ENCODE peak calls at places on chromosomes 12 and 14, in four cellular contexts. K is CD8-positive, alpha-beta memory T cell; Z is transverse colon; V is tibial nerve. S is an unnamed sample. For H3K4me1, the result is how much of the 10 kb centered on the place peaks cover.

GRCh38 chr12:20624718-20625117 is 70.4 kb upstream of the SLCO1C1 start:
- DNase-seq in Z (no peak), K (no peak), V (no peak), S (no peak)

GRCh38 chr14:74089251-74090020 is 4.7 kb downstream of the LIN52 start:
- DNase-seq in V (no peak), Z (no peak), K (no peak), S (no peak)

GRCh38 chr12:28331130-28331529 is 140.9 kb downstream of the CCDC91 start:
- DNase-seq in K (no peak), V (no peak), Z (no peak), S (no peak)

GRCh38 chr12:85835810-85836715 is at the start of gene RASSF9:
- DNase-seq in Z (peak), K (no peak), V (peak), S (peak)

GRCh38 chr12:11902525-11902875 is 168.2 kb upstream of the BCL2L14 start:
- DNase-seq in K (no peak), V (no peak), Z (no peak), S (no peak)

GRCh38 chr12:51954465-51955361 is 3.2 kb downstream of the ACVR1B start:
- DNase-seq in Z (peak), V (no peak), K (no peak), S (peak)

GRCh38 chr12:20528208-20528607 is 159.9 kb downstream of the PDE3A start:
- DNase-seq in K (no peak), Z (no peak), V (no peak), S (no peak)

GRCh38 chr14:30874120-30874998 is at the start of gene COCH:
- DNase-seq in K (peak), V (no peak), Z (peak), S (peak)

GRCh38 chr14:55556929-55557623 is 22.9 kb upstream of the KTN1 start:
- DNase-seq in V (no peak), Z (peak), K (no peak), S (peak)

GRCh38 chr12:132214906-132215643 is 70.8 kb downstream of the NOC4L start:
- DNase-seq in K (no peak), V (no peak), Z (no peak), S (no peak)

GRCh38 chr14:99574099-99574880 is 29.7 kb downstream of the CCDC85C start:
- DNase-seq in Z (peak), K (no peak), V (peak), S (peak)

GRCh38 chr12:52865090-52865944 is 16.5 kb upstream of the KRT78 start:
- DNase-seq in V (no peak), K (no peak), Z (peak), S (peak)

GRCh38 chr12:7061138-7061537 is 620 bp downstream of the C1S start:
- DNase-seq in V (no peak), K (no peak), Z (no peak), S (no peak)

GRCh38 chr12:8078400-8078799 is 3.7 kb upstream of the NECAP1 start:
- DNase-seq in V (no peak), Z (peak), K (peak), S (peak)

GRCh38 chr14:73943083-73943482 is 6.8 kb downstream of the FAM161B start:
- DNase-seq in K (no peak), V (no peak), Z (no peak), S (peak)

DNA sequence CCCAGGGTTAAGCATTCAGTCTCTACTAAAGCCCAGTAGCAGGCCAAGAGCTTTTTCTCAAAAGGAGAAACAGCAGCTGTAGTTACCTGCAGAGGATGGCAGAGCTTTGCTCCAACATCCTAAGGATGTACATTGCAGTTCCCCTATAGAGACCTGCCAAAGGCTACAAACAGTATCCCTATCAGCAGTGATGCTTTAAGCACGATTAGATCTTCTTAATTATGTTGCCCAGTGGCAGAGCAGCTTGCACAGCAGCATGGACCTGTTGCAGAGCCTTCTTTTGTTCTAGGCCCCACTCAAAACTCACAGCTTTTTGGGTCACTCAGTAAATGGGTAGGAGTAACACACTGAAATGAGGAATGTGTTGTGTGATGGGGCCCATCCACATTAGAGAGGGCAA is 46.4 kb upstream of the CRY1 start:
- DNase-seq in Z (no peak), K (no peak), V (no peak), S (no peak)
- H3K4me1 ChIP-seq in Z (under half), K (under half), V (under half), S (under half)

DNA sequence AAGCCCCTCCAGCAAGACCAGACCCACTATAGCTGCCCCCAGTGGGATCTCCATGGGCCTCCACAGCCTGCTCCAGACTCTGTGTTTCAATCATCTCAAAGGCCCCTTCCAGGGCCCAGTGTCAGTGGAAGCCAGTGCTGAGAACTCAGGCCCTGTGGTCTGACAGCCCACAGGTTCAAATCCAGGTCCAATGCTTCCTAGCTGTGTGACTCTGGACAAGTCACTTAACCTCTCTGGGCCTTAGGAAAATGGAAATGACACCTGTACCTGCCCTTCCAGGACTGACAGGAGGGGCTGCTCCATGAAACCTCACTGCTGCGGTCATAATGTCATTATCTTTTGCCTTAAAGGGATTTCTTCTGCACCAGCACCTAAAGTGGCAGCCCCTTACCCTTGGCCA is 101.9 kb downstream of the NCOR2 start:
- DNase-seq in Z (no peak), V (no peak), K (no peak), S (no peak)
- H3K4me3 ChIP-seq in Z (no peak), V (no peak), K (peak), S (no peak)

GRCh38 chr14:103696466-103697071 is 18.7 kb downstream of the XRCC3 start:
- DNase-seq in K (no peak), V (no peak), Z (peak), S (no peak)
- H3K4me1 ChIP-seq in K (under half), V (under half), Z (under half), S (under half)

DNA sequence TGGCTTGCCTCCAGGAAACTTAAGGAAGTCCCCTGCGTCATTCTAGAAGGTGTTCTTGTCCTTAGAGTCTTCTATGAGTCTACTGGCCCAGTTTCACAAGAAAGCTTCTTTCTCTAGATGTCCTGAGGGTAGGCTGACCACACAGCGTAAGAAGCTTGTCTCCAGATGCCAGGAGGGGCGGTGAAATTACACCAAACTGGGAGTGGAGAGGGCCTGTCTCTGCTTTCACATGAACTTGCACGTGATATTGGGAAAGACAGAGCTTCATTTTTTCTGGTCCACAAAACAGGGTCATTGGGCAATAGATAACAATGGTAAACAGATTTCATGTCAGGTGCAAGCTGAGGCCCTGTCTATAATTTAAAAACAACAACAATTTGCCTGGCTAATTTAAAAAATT is 85.7 kb upstream of the TBX3 start:
- DNase-seq in Z (no peak), K (no peak), V (no peak), S (no peak)
- H3K4me3 ChIP-seq in Z (no peak), K (no peak), V (no peak), S (no peak)

GRCh38 chr12:123106640-123107359 is 44.1 kb downstream of the PITPNM2 start:
- DNase-seq in K (peak), V (no peak), Z (peak), S (peak)

GRCh38 chr12:123108682-123109066 is 42.2 kb downstream of the PITPNM2 start:
- DNase-seq in Z (no peak), K (no peak), V (no peak), S (no peak)

GRCh38 chr12:123107926-123108681 is 42.8 kb downstream of the PITPNM2 start:
- DNase-seq in K (no peak), V (no peak), Z (no peak), S (no peak)

GRCh38 chr12:123111498-123112165 is 39.3 kb downstream of the PITPNM2 start:
- DNase-seq in Z (no peak), K (no peak), V (no peak), S (no peak)

GRCh38 chr12:123109319-123109772 is 41.5 kb downstream of the PITPNM2 start:
- DNase-seq in K (no peak), V (no peak), Z (no peak), S (no peak)
- H3K4me1 ChIP-seq in K (under half), V (under half), Z (under half), S (under half)

GRCh38 chr12:118374126-118374725 is 1.5 kb upstream of the TAOK3 start:
- DNase-seq in Z (no peak), K (no peak), V (no peak), S (no peak)
- H3K4me3 ChIP-seq in Z (no peak), K (no peak), V (no peak), S (no peak)

GRCh38 chr14:91377700-91378652 is 39.6 kb downstream of the CCDC88C start:
- DNase-seq in V (no peak), K (no peak), Z (peak), S (peak)

GRCh38 chr14:91375748-91376452 is 41.7 kb downstream of the CCDC88C start:
- DNase-seq in Z (no peak), K (no peak), V (no peak), S (no peak)

GRCh38 chr14:91374897-91375747 is 42.5 kb downstream of the CCDC88C start:
- DNase-seq in K (peak), V (no peak), Z (no peak), S (no peak)

GRCh38 chr14:91378945-91379932 is 38.4 kb downstream of the CCDC88C start:
- DNase-seq in K (no peak), Z (peak), V (no peak), S (no peak)

DNA sequence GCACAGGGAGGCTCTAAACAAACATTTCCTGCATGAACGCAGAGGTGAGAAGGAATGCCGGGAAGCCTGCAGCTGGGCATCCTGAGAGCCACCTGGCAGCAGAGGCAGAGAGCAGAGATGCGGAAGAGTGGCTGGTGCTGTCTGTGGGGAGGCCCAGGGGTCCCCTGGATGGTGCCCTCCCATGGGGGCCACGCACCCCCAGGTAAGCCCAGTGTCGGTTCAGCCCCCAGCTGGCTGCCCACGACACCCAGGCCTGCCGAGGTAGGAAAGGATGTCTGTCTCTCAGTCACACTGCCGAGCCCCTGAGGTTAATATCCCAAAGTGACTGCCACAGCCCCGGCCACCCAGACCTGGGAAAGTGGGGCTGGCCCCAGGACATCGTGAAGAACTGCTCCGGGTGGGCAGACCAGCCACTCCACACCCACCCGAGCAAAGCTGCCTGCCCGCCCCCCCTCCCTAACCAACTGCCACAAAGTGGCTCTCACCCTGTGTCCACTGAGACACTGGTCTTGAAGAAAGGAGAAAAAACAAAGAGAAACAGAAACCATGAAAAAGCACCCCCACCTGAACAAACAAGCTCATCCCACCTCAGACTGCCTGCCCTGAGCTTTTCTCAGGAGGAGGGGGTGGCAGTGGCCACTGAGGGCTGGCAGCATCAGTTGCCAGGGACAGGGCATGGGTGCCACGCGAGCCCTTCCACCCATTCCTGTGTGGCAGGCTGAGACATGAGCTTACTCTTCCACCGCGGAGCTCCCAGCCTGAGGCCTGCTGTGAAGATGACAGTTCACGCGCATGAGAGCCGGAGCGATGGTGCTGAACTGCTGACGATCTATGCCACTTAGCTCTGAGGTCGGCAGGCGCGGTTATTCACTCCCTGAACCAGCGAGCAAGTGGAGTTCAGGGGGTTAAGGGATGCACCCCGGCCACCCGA is 40.8 kb downstream of the CCDC88C start:
- DNase-seq in V (no peak), K (no peak), Z (no peak), S (no peak)
- H3K4me1 ChIP-seq in V (under half), K (half or more), Z (under half), S (under half)

DNA sequence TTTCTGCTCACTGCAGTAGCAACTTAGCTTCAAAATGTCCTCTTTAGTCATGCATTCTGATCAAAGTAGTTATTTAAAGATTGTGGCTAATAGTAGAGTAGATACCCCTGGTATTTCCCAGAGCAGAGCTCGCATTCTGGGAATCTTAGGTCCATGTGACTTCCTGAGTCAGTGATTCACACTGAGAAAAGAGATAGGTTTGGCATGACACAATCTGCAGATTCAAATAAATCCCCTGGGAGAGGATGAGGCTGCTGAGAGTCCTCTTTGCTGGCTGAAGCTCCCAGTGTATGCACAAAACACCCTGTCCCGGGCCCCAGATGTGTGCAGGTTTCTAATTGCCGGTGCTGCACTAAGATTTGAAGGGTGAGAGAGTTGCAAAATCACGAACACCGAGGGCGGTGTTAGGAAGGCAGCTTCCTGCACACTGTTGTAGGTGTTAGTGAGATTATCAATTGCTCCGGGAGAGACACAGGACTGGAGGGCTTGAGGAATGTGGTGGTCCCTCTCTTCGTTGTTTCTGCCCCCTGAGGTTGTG is 233.2 kb downstream of the NRXN3 start:
- DNase-seq in K (no peak), V (no peak), Z (no peak), S (no peak)
- H3K4me3 ChIP-seq in K (no peak), V (no peak), Z (no peak), S (no peak)

S was measured in small intestine.